ENCODE peak calls at places on chromosomes 2 and 18, in five cellular contexts. U is IMR-90, J is psoas muscle, D is left ventricle myocardium inferior, X is thyroid gland. P is an unnamed sample.
A peak's percentile ranks its signal among the peaks of the same experiment; 100 is the strongest.

GRCh38 chr2:36461039-36461681 is 105.6 kb downstream of the CRIM1 start:
- DNase-seq in U (peak; percentile 96), J (no peak), D (no peak), X (no peak), P (no peak)

GRCh38 chr2:118246726-118247125 is 158.5 kb downstream of the INSIG2 start:
- DNase-seq in U (no peak), J (peak; percentile 54), D (peak; percentile 45), X (no peak), P (no peak)

GRCh38 chr2:23426284-23426905 is 41.4 kb downstream of the KLHL29 start:
- DNase-seq in U (peak; percentile 88), J (peak; percentile 93), D (peak; percentile 57), X (no peak), P (no peak)

GRCh38 chr2:120866483-120867140 is 130.9 kb downstream of the GLI2 start:
- DNase-seq in U (no peak), J (peak; percentile 56), D (no peak), X (no peak), P (no peak)

GRCh38 chr2:102049756-102050443 is 58.1 kb downstream of the IL1R2 start:
- DNase-seq in U (no peak), J (peak; percentile 65), D (no peak), X (no peak), P (no peak)

GRCh38 chr2:190711069-190711468 is 62.2 kb downstream of the NAB1 start:
- DNase-seq in U (no peak), J (no peak), D (no peak), X (no peak), P (no peak)

GRCh38 chr2:50347355-50348044 is 684.4 kb downstream of the NRXN1 start:
- DNase-seq in U (no peak), J (no peak), D (no peak), X (no peak), P (no peak)

GRCh38 chr2:175247159-175247558 is 65.6 kb upstream of the ATP5MC3 start:
- DNase-seq in U (no peak), J (no peak), D (no peak), X (no peak), P (no peak)

GRCh38 chr2:48651127-48651526 is 33.5 kb downstream of the GTF2A1L start:
- DNase-seq in U (peak; percentile 76), J (no peak), D (no peak), X (no peak), P (no peak)

GRCh38 chr2:71129114-71129890 is 727 bp downstream of the MCEE start:
- DNase-seq in U (peak; percentile 5), J (no peak), D (no peak), X (peak; percentile 80), P (no peak)

DNA sequence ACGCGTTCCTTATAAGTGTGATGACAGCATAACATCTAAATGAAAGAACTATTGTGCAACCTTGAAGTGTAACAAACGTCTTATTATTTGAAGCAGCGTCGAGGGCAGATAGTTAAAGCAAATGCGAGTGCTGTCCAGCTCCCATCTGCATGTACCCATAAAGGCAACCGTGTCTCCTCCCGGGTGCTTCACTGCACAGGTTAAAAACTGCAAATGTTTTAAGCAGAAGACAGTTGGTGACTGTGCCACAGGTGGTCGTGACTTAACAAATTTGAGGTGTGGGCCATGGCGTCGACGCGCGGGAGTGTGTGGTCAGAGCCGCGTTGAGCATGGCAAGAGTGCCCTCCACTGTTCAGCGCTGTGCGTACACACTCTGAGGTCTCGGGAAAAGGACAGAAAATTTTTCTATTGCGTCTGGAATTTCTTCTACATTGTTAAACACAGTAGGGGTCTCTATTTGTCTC is 6.4 kb downstream of the SALL3 start:
- DNase-seq in U (no peak), J (no peak), D (no peak), X (peak; percentile 33), P (no peak)
- TF ChIP-seq CTCF in U (peak; percentile 38), J (no peak), D (peak; percentile 54), X (peak; percentile 62), P (peak; percentile 32)

DNA sequence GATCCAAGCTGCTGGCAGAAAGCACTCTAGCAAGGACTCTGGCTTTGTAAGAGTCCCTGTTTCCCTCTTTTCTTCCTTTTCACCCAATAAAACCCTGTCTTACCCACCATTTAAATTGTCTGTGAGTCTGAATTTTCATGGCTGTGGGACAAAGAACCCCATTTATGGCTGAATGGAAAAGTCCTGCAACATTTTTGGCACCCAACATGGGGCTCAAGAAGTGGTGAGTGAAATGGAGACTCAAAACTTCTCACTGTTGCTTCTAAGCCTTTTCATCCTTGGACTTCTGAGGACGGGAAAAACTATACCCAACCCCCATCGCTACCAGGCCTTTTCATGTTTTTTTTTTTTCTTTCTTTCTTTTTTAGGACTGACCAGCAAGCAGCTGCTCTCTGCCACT is 329.5 kb upstream of the CWC22 start:
- DNase-seq in U (no peak), J (no peak), D (no peak), X (no peak), P (no peak)
- H3K9me3 ChIP-seq in U (peaks cover 12% of the 10 kb centered on the region), J (peaks cover 17% of the 10 kb centered on the region), D (peaks cover 72% of the 10 kb centered on the region), X (no peaks in the 10 kb centered on the region), P (peaks cover 4% of the 10 kb centered on the region)

GRCh38 chr2:199410130-199410529 is 47.6 kb downstream of the SATB2 start:
- DNase-seq in U (peak; percentile 36), J (no peak), D (no peak), X (no peak), P (no peak)

GRCh38 chr2:199409705-199410104 is 48.0 kb downstream of the SATB2 start:
- DNase-seq in U (peak; percentile 11), J (no peak), D (no peak), X (no peak), P (no peak)

GRCh38 chr2:199407421-199407820 is 50.3 kb downstream of the SATB2 start:
- DNase-seq in U (no peak), J (no peak), D (no peak), X (no peak), P (no peak)

GRCh38 chr2:199404841-199405240 is 52.9 kb downstream of the SATB2 start:
- DNase-seq in U (peak; percentile 57), J (no peak), D (no peak), X (no peak), P (no peak)

GRCh38 chr2:199405241-199405640 is 52.5 kb downstream of the SATB2 start:
- DNase-seq in U (peak; percentile 17), J (no peak), D (no peak), X (no peak), P (no peak)
- TF ChIP-seq CTCF in U (peak; percentile 26), J (peak; percentile 15), D (no peak), X (no peak), P (peak; percentile 34)

GRCh38 chr18:79930020-79930642 is 21.3 kb downstream of the SLC66A2 start:
- DNase-seq in U (peak; percentile 13), J (no peak), D (no peak), X (no peak), P (no peak)
- H3K9me3 ChIP-seq in U (peaks cover 22% of the 10 kb centered on the region), J (peaks cover 22% of the 10 kb centered on the region), D (peaks cover 53% of the 10 kb centered on the region), X (no peaks in the 10 kb centered on the region), P (no peaks in the 10 kb centered on the region)

GRCh38 chr2:43269706-43270105 is 43.3 kb upstream of the ZFP36L2 start:
- DNase-seq in U (peak; percentile 81), J (peak; percentile 82), D (peak; percentile 79), X (peak; percentile 94), P (no peak)

GRCh38 chr2:43270461-43270860 is 44.1 kb upstream of the ZFP36L2 start:
- DNase-seq in U (no peak), J (no peak), D (no peak), X (no peak), P (no peak)

GRCh38 chr2:43269074-43269572 is 42.7 kb upstream of the ZFP36L2 start:
- DNase-seq in U (peak; percentile 99), J (peak; percentile 94), D (peak; percentile 87), X (peak; percentile 51), P (no peak)

GRCh38 chr2:43273477-43273876 is 47.1 kb upstream of the ZFP36L2 start:
- DNase-seq in U (peak; percentile 63), J (no peak), D (no peak), X (peak; percentile 58), P (no peak)

GRCh38 chr2:43270930-43271615 is 44.7 kb upstream of the ZFP36L2 start:
- DNase-seq in U (no peak), J (no peak), D (no peak), X (no peak), P (no peak)
- TF ChIP-seq CTCF in U (no peak), J (no peak), D (no peak), X (no peak), P (no peak)

GRCh38 chr2:63555931-63556330 is 32.3 kb downstream of the WDPCP start:
- DNase-seq in U (no peak), J (no peak), D (no peak), X (no peak), P (no peak)
- H3K9me3 ChIP-seq in U (no peaks in the 10 kb centered on the region), J (peaks cover 8% of the 10 kb centered on the region), D (peaks cover 41% of the 10 kb centered on the region), X (no peaks in the 10 kb centered on the region), P (peaks cover 15% of the 10 kb centered on the region)

GRCh38 chr2:44004735-44005602 is 9.2 kb upstream of the LRPPRC start:
- DNase-seq in U (peak; percentile 19), J (no peak), D (no peak), X (no peak), P (no peak)

GRCh38 chr2:44005831-44006230 is 10.0 kb upstream of the LRPPRC start:
- DNase-seq in U (peak; percentile 34), J (no peak), D (no peak), X (no peak), P (no peak)

GRCh38 chr2:44015239-44015638 is 19.4 kb upstream of the LRPPRC start:
- DNase-seq in U (no peak), J (no peak), D (no peak), X (no peak), P (no peak)

GRCh38 chr2:44010266-44010665 is 14.5 kb upstream of the LRPPRC start:
- DNase-seq in U (no peak), J (no peak), D (no peak), X (no peak), P (no peak)

DNA sequence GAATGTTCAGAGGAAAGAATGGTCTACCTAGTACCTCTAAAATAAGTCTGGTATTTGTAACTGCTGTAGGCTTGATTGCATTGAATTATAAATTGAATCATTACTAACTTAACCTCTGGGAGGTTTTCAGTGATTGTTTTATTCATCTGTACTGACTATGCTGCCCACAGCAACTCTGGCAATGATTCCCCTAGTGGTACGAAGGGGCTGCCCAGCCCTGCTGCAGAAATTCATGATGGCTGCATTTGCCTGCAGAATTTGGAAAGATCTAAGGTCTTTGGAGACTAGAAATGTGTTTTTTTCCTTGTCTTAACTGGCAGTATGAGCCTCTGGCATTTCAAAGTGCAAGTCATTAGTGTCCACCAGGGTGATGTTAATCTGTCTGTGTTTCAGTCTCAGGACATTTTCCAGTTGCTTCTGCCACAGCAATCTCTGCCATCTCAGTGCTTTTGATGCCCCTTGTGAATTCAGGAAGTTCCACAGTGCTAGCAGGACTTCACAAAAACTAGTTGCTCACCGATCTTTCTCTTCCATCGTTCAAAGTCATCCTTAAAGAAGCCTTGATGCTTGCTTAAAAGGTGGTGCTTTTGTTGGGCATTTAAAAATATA is 13.5 kb upstream of the LRPPRC start:
- DNase-seq in U (no peak), J (no peak), D (no peak), X (no peak), P (no peak)
- TF ChIP-seq CTCF in U (no peak), J (no peak), D (no peak), X (no peak), P (no peak)